ENCODE peak calls at places on chromosomes 6 and 20, in nine cellular contexts. R, N, X, T, W, I, L, E and D are unnamed samples.

GRCh38 chr6:78487401-78487800 is 379.9 kb upstream of the IRAK1BP1 start:
- DNase-seq in E (no peak), T (no peak), I (no peak), W (no peak), L (no peak), X (no peak), R (no peak), N (no peak), D (peak)

GRCh38 chr20:46945465-46945864 is 50.8 kb downstream of the EYA2 start:
- DNase-seq in I (no peak), N (no peak), T (no peak), E (no peak), L (no peak), W (no peak), R (no peak), X (no peak), D (no peak)

GRCh38 chr20:44218441-44218840 is 7.9 kb upstream of the OSER1 start:
- DNase-seq in L (no peak), W (no peak), R (no peak), E (no peak), N (no peak), X (no peak), I (peak), T (no peak), D (no peak)

GRCh38 chr6:113371106-113371505 is 486.0 kb upstream of the MARCKS start:
- DNase-seq in R (no peak), X (no peak), L (no peak), I (no peak), N (no peak), W (no peak), E (no peak), T (no peak), D (no peak)

GRCh38 chr6:149560736-149561135 is 5.4 kb upstream of the GINM1 start:
- DNase-seq in N (no peak), R (no peak), E (no peak), T (no peak), X (no peak), I (no peak), W (peak), L (no peak), D (no peak)

GRCh38 chr6:13536796-13537526 is 37.4 kb upstream of the SIRT5 start:
- DNase-seq in E (no peak), T (no peak), N (no peak), I (no peak), L (no peak), R (no peak), W (no peak), X (no peak), D (no peak)

GRCh38 chr6:39029156-39030011 is 19.2 kb upstream of the GLP1R start:
- DNase-seq in E (no peak), X (peak), T (no peak), R (no peak), L (no peak), N (peak), I (no peak), W (peak), D (no peak)

GRCh38 chr6:73388800-73389512 is 5.7 kb upstream of the DDX43 start:
- DNase-seq in N (peak), T (no peak), I (peak), W (peak), R (peak), L (peak), X (peak), E (peak), D (peak)

GRCh38 chr6:99592900-99593299 is 13.7 kb upstream of the PRDM13 start:
- DNase-seq in W (no peak), N (no peak), I (no peak), X (no peak), L (peak), E (no peak), T (no peak), R (no peak), D (no peak)

DNA sequence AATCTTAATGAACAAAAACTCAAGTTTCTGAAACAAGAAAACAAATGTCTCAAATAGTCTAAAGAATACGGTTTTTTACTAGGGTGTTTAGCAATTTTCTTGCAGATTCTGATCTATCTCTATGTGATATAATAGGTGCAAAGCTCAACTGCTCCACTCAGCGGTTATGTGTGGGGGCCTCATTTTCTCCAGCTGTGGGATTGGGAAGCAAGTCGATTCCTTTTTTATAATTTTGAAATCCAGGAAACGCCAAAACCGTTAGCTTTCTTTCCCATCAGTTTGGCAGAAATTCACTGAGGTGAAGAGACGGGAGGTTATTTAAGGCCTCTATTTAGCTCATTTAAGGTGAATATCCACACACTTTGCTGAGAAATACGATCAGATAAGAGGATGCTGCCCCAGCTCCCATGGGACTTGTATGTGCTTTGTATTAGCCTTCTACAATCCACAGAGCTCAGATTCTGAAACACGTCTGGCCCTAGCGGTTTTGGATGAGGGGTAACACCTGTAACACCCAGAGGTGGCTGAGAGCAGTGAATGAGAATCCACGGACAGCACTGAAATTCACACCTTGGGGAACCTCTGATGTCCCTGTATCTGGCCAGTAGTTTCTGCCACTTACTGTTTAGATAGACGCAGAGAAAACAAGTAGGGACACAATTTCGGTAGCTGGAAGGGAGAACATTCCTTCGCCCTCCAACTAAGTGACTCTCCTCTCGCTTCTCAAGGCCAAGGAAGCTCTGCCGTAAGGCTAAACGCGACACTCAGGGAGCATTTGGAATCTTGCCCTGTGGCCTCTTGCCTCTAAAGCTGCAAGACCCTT is 6.6 kb upstream of the BCAS4 start:
- DNase-seq in W (peak), R (no peak), E (peak), I (no peak), L (peak), X (no peak), N (peak), T (no peak), D (no peak)
- TF ChIP-seq CTCF in W (peak), R (no peak), E (peak), I (peak), L (peak), X (no peak), N (peak), T (no peak), D (peak)

GRCh38 chr6:33744895-33745546 is 1.7 kb downstream of the IP6K3 start:
- DNase-seq in L (no peak), X (no peak), N (no peak), T (no peak), W (no peak), I (no peak), E (no peak), R (peak), D (no peak)
- H3K4me3 ChIP-seq in L (no peak), X (no peak), N (no peak), T (no peak), W (no peak), I (no peak), E (no peak), R (peak), D (no peak)

GRCh38 chr6:40999498-41000070 is 39.4 kb downstream of the UNC5CL start:
- DNase-seq in R (peak), W (peak), E (peak), I (peak), T (no peak), X (no peak), N (no peak), L (no peak), D (no peak)
- TF ChIP-seq CTCF in R (peak), W (peak), E (no peak), I (peak), T (peak), X (no peak), N (peak), L (peak), D (peak)

DNA sequence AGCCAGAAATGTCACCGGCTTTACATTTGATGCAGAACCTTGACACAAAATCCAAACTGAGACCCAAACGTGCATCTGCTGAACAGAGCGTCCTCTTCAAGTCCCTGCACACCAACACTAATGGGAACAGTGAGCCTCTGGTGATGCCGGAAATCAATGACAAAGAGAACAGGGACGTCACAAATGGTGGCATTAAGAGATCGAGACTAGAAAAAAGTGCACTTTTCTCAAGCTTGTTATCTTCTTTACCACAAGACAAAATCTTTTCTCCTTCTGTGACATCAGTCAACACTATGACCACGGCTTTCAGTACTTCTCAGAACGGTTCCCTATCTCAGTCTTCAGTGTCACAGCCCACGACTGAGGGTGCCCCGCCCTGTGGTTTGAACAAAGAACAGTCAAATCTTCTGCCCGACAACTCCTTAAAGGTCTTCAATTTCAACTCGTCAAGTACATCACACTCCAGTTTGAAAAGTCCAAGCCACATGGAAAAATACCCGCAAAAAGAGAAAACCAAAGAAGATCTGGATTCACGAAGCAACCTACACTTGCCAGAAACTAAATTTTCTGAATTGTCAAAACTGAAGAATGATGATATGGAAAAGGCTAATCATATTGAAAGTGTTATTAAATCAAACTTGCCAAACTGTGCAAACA is 108.5 kb downstream of the RTN4IP1 start:
- DNase-seq in L (no peak), E (no peak), N (no peak), T (no peak), W (no peak), I (peak), R (no peak), X (no peak), D (no peak)
- H3K4me3 ChIP-seq in L (no peak), E (no peak), N (no peak), T (no peak), W (no peak), I (peak), R (no peak), X (no peak), D (no peak)

GRCh38 chr6:147567141-147567805 is 58.8 kb downstream of the SAMD5 start:
- DNase-seq in I (no peak), E (no peak), N (no peak), L (no peak), W (no peak), T (no peak), X (no peak), R (no peak), D (no peak)
- TF ChIP-seq CTCF in I (no peak), E (no peak), N (no peak), L (no peak), W (no peak), T (no peak), X (no peak), R (no peak), D (no peak)

DNA sequence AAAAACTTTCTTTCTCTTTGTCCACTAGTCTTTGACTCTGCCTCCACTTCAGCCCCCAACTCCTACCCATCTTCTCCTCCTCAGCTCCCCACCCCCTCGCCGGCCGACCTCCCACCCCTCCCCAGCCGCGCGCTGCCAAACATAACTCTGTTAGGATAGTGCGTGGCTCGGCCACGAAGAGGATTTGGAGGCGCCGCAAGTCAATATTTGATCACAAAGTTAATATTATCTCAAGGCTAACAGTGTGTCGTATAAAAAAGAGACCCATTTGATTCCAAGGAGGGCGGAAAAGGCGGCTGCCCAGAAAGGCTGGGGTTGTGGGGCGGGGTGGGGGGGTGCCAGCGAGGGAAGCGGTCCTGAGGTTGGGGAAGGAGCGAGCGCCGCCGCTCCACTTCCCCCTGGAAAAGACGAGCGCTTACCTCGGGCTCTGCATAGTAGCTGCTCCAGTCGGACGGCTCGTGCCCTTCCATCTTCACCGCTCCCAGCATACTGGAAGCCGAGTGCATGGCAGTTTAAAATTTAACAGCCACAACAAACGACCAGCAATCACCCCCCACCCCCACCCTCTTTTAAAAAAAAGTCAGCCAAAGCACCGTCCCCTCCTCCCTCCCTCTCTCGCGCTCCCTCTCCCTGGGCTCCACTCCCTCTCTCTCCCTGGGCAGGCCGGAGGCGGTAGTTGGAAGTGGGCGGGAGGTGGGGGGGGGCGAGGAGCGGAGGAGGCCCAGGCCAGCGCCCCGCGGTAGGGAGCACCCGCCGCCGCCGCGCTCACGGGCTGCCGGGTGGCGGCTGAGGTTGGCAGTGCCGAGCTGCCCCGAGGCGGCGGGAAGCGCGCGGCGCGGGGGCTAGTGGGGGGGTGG is at the start of gene FOXA2:
- DNase-seq in L (no peak), E (no peak), N (no peak), R (no peak), X (peak), T (no peak), W (peak), I (no peak), D (no peak)
- H3K4me3 ChIP-seq in L (peak), E (no peak), N (peak), R (no peak), X (peak), T (peak), W (peak), I (peak), D (no peak)